ENCODE peak calls at places on chromosomes 6 and 20, in five cellular contexts. R is AG04450, M is bronchial epithelial cell, Q is transverse colon, S is cardiac fibroblast. V is an unnamed sample.

GRCh38 chr6:149208071-149208670 is 109.3 kb upstream of the TAB2 start:
- DNase-seq in S (no peak), Q (no peak), R (no peak), M (no peak), V (no peak)

GRCh38 chr6:44054635-44055559 is 72.4 kb downstream of the MRPL14 start:
- DNase-seq in M (no peak), Q (no peak), R (no peak), S (no peak), V (no peak)

GRCh38 chr6:5121956-5122355 is 36.8 kb downstream of the PPP1R3G start:
- DNase-seq in R (no peak), Q (no peak), M (no peak), S (no peak), V (no peak)

GRCh38 chr20:62141397-62142251 is 1.6 kb downstream of the PSMA7 start:
- DNase-seq in S (peak; percentile 29), M (peak; percentile 50), R (no peak), Q (no peak), V (no peak)

GRCh38 chr6:44630125-44631028 is 242.9 kb downstream of the CDC5L start:
- DNase-seq in M (peak; percentile 38), S (peak; percentile 78), Q (peak; percentile 30), R (peak; percentile 23), V (peak; percentile 74)

GRCh38 chr6:15259766-15260098 is 13.9 kb downstream of the JARID2 start:
- DNase-seq in Q (no peak), M (no peak), R (no peak), S (no peak), V (no peak)

GRCh38 chr6:106745824-106746610 is 116.6 kb downstream of the QRSL1 start:
- DNase-seq in M (peak; percentile 95), R (no peak), Q (no peak), S (no peak), V (no peak)

GRCh38 chr6:133128191-133128590 is 113.0 kb upstream of the EYA4 start:
- DNase-seq in Q (no peak), S (peak; percentile 13), M (peak; percentile 43), R (no peak), V (no peak)

GRCh38 chr6:170028629-170029345 is 262.1 kb downstream of the DLL1 start:
- DNase-seq in S (no peak), M (no peak), Q (no peak), R (no peak), V (no peak)

GRCh38 chr20:31669876-31670275 is 32.2 kb downstream of the COX4I2 start:
- DNase-seq in R (no peak), Q (no peak), S (no peak), M (no peak), V (no peak)

GRCh38 chr6:144331610-144332009 is 46.5 kb downstream of the UTRN start:
- DNase-seq in S (peak; percentile 34), M (peak; percentile 37), R (peak; percentile 62), Q (no peak), V (peak; percentile 47)

GRCh38 chr20:23047001-23047737 is 2.3 kb downstream of the THBD start:
- DNase-seq in Q (no peak), R (no peak), M (peak; percentile 66), S (no peak), V (no peak)

GRCh38 chr6:85252085-85252484 is 197.8 kb upstream of the NT5E start:
- DNase-seq in S (no peak), Q (no peak), M (no peak), R (no peak), V (no peak)

GRCh38 chr6:143099647-143100046 is 39.0 kb downstream of the AIG1 start:
- DNase-seq in R (no peak), S (no peak), Q (no peak), M (no peak), V (peak; percentile 23)

GRCh38 chr20:48431635-48432034 is 396.2 kb downstream of the PREX1 start:
- DNase-seq in Q (no peak), R (no peak), M (no peak), S (no peak), V (no peak)

GRCh38 chr6:37704923-37705238 is 7.2 kb upstream of the MDGA1 start:
- DNase-seq in S (no peak), Q (no peak), R (no peak), M (no peak), V (no peak)
- H3K4me3 ChIP-seq in S (peak overlapping the region; percentile 42), Q (no peak overlapping the region), R (peak overlapping the region; percentile 50), M (peak overlapping the region; percentile 29), V (peak overlapping the region; percentile 34)

DNA sequence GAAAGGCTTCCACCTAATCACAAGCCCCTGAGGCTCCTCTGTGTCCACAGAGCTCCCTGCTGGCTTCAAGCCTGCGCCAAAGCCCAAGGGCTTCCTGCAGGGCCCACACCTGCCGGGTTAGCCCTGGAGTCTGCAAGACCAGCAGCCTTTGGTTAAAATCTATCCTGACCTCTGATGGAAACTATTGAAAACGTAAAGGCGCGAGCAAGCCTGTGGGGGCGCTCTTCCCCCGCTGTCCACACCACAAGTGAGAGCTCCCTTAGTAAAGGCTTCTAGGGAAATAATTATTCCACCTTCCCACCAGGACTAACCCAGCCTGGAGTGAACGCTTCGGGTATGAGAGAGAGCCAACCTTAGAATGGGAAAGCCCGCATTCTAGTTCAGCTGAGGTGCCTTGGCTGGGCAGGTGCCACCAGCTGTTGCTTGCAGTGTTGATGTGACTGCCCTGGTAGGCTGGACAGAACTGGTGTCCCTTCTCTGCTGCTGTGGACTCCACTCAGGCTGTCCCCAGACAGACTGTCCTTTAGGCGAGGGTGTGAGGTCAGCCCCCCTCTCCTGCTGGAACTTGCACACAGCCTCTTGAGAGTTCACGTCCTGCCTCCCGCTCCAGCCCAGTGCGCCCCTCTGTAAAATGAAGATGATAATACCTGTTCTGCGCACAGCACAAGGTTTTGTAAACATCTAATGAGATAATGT is 68.7 kb downstream of the SYTL3 start:
- DNase-seq in Q (peak; percentile 56), S (peak; percentile 48), M (peak; percentile 26), R (no peak), V (no peak)
- TF ChIP-seq CTCF in Q (peak; percentile 53), S (peak; percentile 71), M (peak; percentile 61), R (peak; percentile 57), V (peak; percentile 72)

GRCh38 chr6:392441-393390 is 1.2 kb downstream of the IRF4 start:
- DNase-seq in S (no peak), R (no peak), M (no peak), Q (no peak), V (no peak)
- H3K4me3 ChIP-seq in S (no peak overlapping the region), R (no peak overlapping the region), M (no peak overlapping the region), Q (peak overlapping the region; percentile 34), V (no peak overlapping the region)

DNA sequence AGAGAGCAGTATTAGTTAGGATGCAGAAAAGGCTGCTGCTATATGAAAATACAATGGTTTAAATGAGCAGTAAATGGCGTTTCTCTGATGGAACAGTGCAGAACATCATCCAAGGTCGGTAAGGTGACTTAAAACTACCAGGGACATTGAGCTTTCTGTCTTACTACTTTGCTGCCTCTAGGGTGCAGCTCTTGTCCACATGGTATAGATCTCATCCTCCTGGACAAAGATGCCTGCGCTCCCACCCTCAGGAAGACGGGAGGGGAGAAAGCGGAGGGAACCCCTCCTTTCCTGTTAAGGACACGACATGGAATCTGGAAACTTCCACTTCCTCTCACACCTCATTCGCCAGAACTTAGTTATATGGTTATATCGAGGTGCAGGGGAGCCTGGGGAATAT is 224.4 kb upstream of the TSHZ2 start:
- DNase-seq in M (peak; percentile 22), Q (no peak), S (peak; percentile 37), R (no peak), V (no peak)
- TF ChIP-seq CTCF in M (peak; percentile 54), Q (no peak), S (no peak), R (no peak), V (peak; percentile 17)

GRCh38 chr6:27568226-27568889 is 95.5 kb upstream of the ZNF184 start:
- DNase-seq in R (no peak), Q (no peak), M (peak; percentile 18), S (no peak), V (no peak)
- H3K4me3 ChIP-seq in R (no peak overlapping the region), Q (no peak overlapping the region), M (no peak overlapping the region), S (no peak overlapping the region), V (no peak overlapping the region)